ENCODE peak calls at places on chromosomes 6 and 20, in seven cellular contexts. G is ovary, U is GM23338, I is RWPE1, N is progenitor cell of endocrine pancreas, Z is testis, F is lower leg skin. T is an unnamed sample.

GRCh38 chr20:34060970-34061369 is 51.1 kb downstream of the EIF2S2 start:
- DNase-seq in Z (no peak), F (no peak), G (no peak), N (no peak), I (no peak), U (no peak), T (no peak)

GRCh38 chr6:54935739-54936138 is 89.2 kb downstream of the FAM83B start:
- DNase-seq in U (peak), Z (no peak), G (no peak), F (no peak), N (no peak), I (peak), T (no peak)

GRCh38 chr6:21539621-21540100 is 53.9 kb upstream of the SOX4 start:
- DNase-seq in F (no peak), Z (no peak), U (no peak), G (no peak), N (no peak), I (no peak), T (no peak)

GRCh38 chr20:41001497-41001896 is 27.1 kb upstream of the TOP1 start:
- DNase-seq in N (no peak), Z (no peak), I (no peak), F (no peak), G (no peak), U (no peak), T (no peak)

GRCh38 chr20:44038681-44039123 is 124.0 kb downstream of the TOX2 start:
- DNase-seq in I (no peak), Z (no peak), N (no peak), U (no peak), F (no peak), G (no peak), T (no peak)

GRCh38 chr6:132962936-132963579 is 148.7 kb downstream of the RPS12 start:
- DNase-seq in F (peak), U (peak), Z (peak), I (peak), G (peak), N (peak), T (peak)

GRCh38 chr6:161542581-161542980 is 268.7 kb upstream of the AGPAT4 start:
- DNase-seq in G (no peak), I (no peak), Z (no peak), U (no peak), F (no peak), N (no peak), T (no peak)

GRCh38 chr6:27505209-27506027 is 32.5 kb upstream of the ZNF184 start:
- DNase-seq in G (peak), I (peak), N (no peak), F (peak), Z (peak), U (peak), T (no peak)

GRCh38 chr6:119348308-119349040 is 1.1 kb downstream of the MAN1A1 start:
- DNase-seq in I (peak), G (peak), Z (peak), N (peak), U (peak), F (peak), T (no peak)

GRCh38 chr6:1182722-1183521 is 129.0 kb upstream of the FOXQ1 start:
- DNase-seq in N (no peak), U (no peak), I (no peak), Z (no peak), F (no peak), G (no peak), T (no peak)

GRCh38 chr6:80523531-80523970 is 417.1 kb downstream of the BCKDHB start:
- DNase-seq in G (peak), N (no peak), I (no peak), U (peak), F (peak), Z (peak), T (no peak)

GRCh38 chr6:147384737-147385710 is 123.5 kb upstream of the SAMD5 start:
- DNase-seq in U (no peak), Z (no peak), F (no peak), I (no peak), G (no peak), N (no peak), T (no peak)

GRCh38 chr20:12012241-12013222 is 94.8 kb downstream of the BTBD3 start:
- DNase-seq in U (peak), N (no peak), F (no peak), G (no peak), I (peak), Z (peak), T (peak)

GRCh38 chr6:51675551-51676275 is 411.7 kb downstream of the PKHD1 start:
- DNase-seq in U (no peak), I (no peak), Z (no peak), G (no peak), F (no peak), N (no peak), T (no peak)

GRCh38 chr6:158661156-158661555 is 11.3 kb downstream of the SYTL3 start:
- DNase-seq in G (no peak), N (no peak), U (peak), Z (no peak), F (no peak), I (no peak), T (no peak)

GRCh38 chr6:139490482-139490881 is 116.0 kb upstream of the CITED2 start:
- DNase-seq in N (no peak), G (no peak), U (no peak), Z (peak), F (no peak), I (no peak), T (peak)

GRCh38 chr6:52304917-52305316 is 20.4 kb upstream of the MCM3 start:
- DNase-seq in N (no peak), I (no peak), F (no peak), Z (no peak), G (no peak), U (no peak), T (no peak)

GRCh38 chr6:111750753-111751684 is 122.2 kb downstream of the FYN start:
- DNase-seq in F (no peak), Z (no peak), N (no peak), I (no peak), G (no peak), U (peak), T (no peak)

GRCh38 chr6:30730611-30731435 is 10.7 kb downstream of the TUBB start:
- DNase-seq in U (peak), G (peak), Z (peak), F (peak), I (peak), N (peak), T (peak)

GRCh38 chr20:34705383-34706021 is 1.4 kb downstream of the TP53INP2 start:
- DNase-seq in I (peak), N (no peak), F (no peak), G (peak), U (peak), Z (peak), T (peak)

GRCh38 chr20:57811373-57812020 is 101.7 kb upstream of the PMEPA1 start:
- DNase-seq in F (no peak), G (no peak), N (no peak), Z (no peak), U (peak), I (no peak), T (peak)

GRCh38 chr6:38348366-38348765 is 291.4 kb downstream of the BTBD9 start:
- DNase-seq in G (no peak), I (no peak), Z (peak), F (no peak), U (no peak), N (no peak), T (no peak)

GRCh38 chr20:875115-875514 is 41.0 kb downstream of the ANGPT4 start:
- DNase-seq in Z (no peak), G (no peak), N (no peak), F (no peak), U (no peak), I (no peak), T (no peak)

GRCh38 chr6:48027704-48028435 is 83.1 kb downstream of the PTCHD4 start:
- DNase-seq in I (no peak), F (no peak), N (no peak), U (no peak), Z (no peak), G (no peak), T (no peak)

GRCh38 chr20:50953821-50954220 is 4.5 kb downstream of the DPM1 start:
- DNase-seq in U (no peak), Z (no peak), F (no peak), N (no peak), G (no peak), I (no peak), T (no peak)

GRCh38 chr6:124029535-124029934 is 225.9 kb downstream of the NKAIN2 start:
- DNase-seq in F (no peak), N (no peak), Z (no peak), U (peak), I (no peak), G (no peak), T (no peak)

GRCh38 chr20:49712918-49713778 is 530 bp downstream of the B4GALT5 start:
- DNase-seq in N (peak), U (peak), F (peak), I (peak), G (peak), Z (peak), T (peak)

GRCh38 chr6:152529364-152529763 is 107.8 kb downstream of the SYNE1 start:
- DNase-seq in N (no peak), Z (no peak), U (no peak), I (no peak), G (no peak), F (no peak), T (no peak)

GRCh38 chr20:62900052-62900691 is 26.1 kb downstream of the DIDO1 start:
- DNase-seq in I (peak), F (peak), N (peak), Z (peak), U (peak), G (peak), T (peak)

GRCh38 chr20:56414842-56415765 is 3.0 kb downstream of the CASS4 start:
- DNase-seq in I (no peak), F (peak), U (no peak), N (no peak), G (no peak), Z (no peak), T (no peak)

GRCh38 chr6:122180132-122180531 is 219.3 kb upstream of the HSF2 start:
- DNase-seq in I (no peak), Z (no peak), N (no peak), F (no peak), U (no peak), G (no peak), T (no peak)

GRCh38 chr20:63172726-63173125 is 43.2 kb downstream of the YTHDF1 start:
- DNase-seq in I (no peak), F (no peak), Z (no peak), N (no peak), U (peak), G (no peak), T (no peak)

GRCh38 chr6:12431023-12431422 is 140.9 kb downstream of the EDN1 start:
- DNase-seq in F (no peak), I (no peak), N (no peak), Z (no peak), U (peak), G (no peak), T (no peak)

GRCh38 chr20:31595654-31596411 is 9.3 kb upstream of the ID1 start:
- DNase-seq in F (peak), Z (peak), I (peak), G (peak), U (peak), N (no peak), T (peak)

GRCh38 chr6:63496388-63496804 is 75.9 kb upstream of the LOC128125822 start:
- DNase-seq in I (no peak), Z (no peak), N (no peak), G (no peak), F (no peak), U (no peak), T (no peak)

GRCh38 chr20:2800590-2801458 is at the start of gene CPXM1:
- DNase-seq in I (no peak), G (no peak), U (peak), F (peak), Z (no peak), N (peak), T (no peak)

GRCh38 chr20:2798095-2798805 is 2.2 kb downstream of the CPXM1 start:
- DNase-seq in I (no peak), Z (no peak), N (no peak), G (no peak), F (peak), U (no peak), T (no peak)

GRCh38 chr20:2799688-2800589 is 488 bp downstream of the CPXM1 start:
- DNase-seq in F (peak), Z (no peak), N (no peak), U (peak), G (no peak), I (no peak), T (no peak)

GRCh38 chr20:2798814-2799213 is 1.6 kb downstream of the CPXM1 start:
- DNase-seq in U (peak), G (no peak), N (no peak), I (no peak), Z (no peak), F (peak), T (no peak)

DNA sequence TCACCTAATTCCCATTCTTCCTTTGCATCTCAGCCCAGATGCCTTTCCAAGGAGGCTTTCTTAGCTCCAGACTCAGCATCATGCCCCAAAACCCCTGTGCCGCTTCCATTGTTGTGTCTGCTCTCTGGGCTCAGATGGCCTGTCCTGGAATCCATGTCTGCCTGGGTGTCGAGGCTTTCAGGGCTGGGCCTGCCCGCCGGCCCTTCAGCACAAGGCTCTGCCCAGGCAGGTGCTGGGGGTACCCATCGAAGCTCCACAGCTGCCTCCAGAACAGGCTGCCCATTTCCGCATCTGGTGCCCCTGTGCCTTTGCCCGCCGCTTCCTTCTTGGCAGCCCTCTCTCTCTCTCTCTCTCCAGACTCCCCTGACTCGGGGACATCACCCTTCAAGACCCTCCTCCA is 1.2 kb downstream of the CPXM1 start:
- DNase-seq in N (no peak), I (no peak), F (no peak), G (no peak), Z (no peak), U (peak), T (no peak)
- TF ChIP-seq CTCF in N (no peak), I (no peak), F (no peak), G (no peak), Z (no peak), U (no peak), T (no peak)

DNA sequence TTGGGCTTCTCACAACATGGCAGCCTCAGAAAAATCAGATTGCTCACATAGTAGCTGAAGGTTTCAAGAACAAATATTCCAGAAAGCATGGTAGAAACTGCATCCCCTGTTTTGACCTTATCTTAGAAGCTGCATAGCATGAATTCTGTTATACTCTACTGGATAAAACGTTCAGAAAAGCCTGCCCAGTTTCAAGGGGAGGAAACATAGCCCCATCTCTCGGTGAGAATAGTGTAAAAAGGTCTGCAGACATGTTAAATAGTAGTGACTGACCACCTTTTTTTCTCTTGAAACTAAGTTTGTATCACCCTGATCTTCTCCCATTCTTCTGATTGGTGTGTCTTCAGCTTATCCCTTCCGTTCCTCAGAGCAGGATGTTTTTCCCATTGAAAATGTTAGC is 50.0 kb downstream of the MARCKS start:
- DNase-seq in G (no peak), Z (no peak), N (no peak), U (no peak), I (no peak), F (no peak), T (no peak)
- TF ChIP-seq CTCF in G (no peak), Z (no peak), N (no peak), U (no peak), I (no peak), F (no peak), T (no peak)

GRCh38 chr6:106750146-106750900 is 120.9 kb downstream of the QRSL1 start:
- DNase-seq in N (no peak), I (no peak), G (no peak), Z (no peak), U (no peak), F (no peak), T (no peak)
- TF ChIP-seq CTCF in N (no peak), I (no peak), G (no peak), Z (no peak), U (no peak), F (no peak), T (no peak)

GRCh38 chr6:70395301-70395672 is 18.0 kb upstream of the FAM135A start:
- DNase-seq in G (no peak), I (no peak), F (no peak), Z (no peak), N (no peak), U (peak), T (no peak)

GRCh38 chr6:70398783-70399730 is 14.3 kb upstream of the FAM135A start:
- DNase-seq in Z (no peak), F (no peak), N (no peak), U (no peak), G (no peak), I (peak), T (peak)

GRCh38 chr6:70394518-70395300 is 18.6 kb upstream of the FAM135A start:
- DNase-seq in I (no peak), U (peak), F (no peak), N (no peak), G (no peak), Z (no peak), T (peak)

GRCh38 chr6:70396796-70397729 is 16.2 kb upstream of the FAM135A start:
- DNase-seq in U (no peak), F (no peak), I (peak), Z (no peak), G (no peak), N (no peak), T (no peak)

DNA sequence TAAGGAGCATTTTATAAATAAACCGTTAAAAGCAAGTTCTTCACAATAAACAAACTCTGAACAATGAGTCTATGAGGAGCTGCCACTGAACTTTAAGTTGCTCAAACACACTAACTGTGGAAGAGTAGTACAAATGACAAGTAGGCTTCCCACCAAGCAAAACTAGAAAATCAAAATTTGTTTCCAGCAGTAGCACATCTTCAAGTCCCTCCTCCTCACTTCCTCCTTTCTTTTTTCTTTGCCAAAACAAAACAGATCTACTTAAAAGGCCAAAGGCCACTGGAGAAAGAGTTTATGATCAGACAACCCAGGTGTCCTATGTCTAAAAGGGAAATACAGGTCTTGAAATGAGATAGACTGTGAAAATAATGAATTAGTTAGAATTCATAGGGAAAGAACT is 17.1 kb upstream of the FAM135A start:
- DNase-seq in I (no peak), F (no peak), U (no peak), N (no peak), G (no peak), Z (no peak), T (no peak)
- TF ChIP-seq CTCF in I (no peak), F (no peak), U (no peak), N (no peak), G (no peak), Z (no peak), T (no peak)

GRCh38 chr20:32902456-32903420 is 44.0 kb downstream of the EFCAB8 start:
- DNase-seq in F (no peak), U (peak), I (peak), N (peak), G (no peak), Z (peak), T (peak)
- TF ChIP-seq CTCF in F (no peak), U (peak), I (peak), N (peak), G (no peak), Z (peak), T (peak)

GRCh38 chr6:130037207-130037811 is 18.9 kb downstream of the L3MBTL3 start:
- DNase-seq in N (no peak), Z (no peak), U (peak), I (no peak), G (no peak), F (no peak), T (no peak)
- TF ChIP-seq CTCF in N (peak), Z (peak), U (peak), I (peak), G (no peak), F (no peak), T (no peak)

GRCh38 chr6:89239338-89239737 is 22.2 kb upstream of the GABRR1 start:
- DNase-seq in I (no peak), F (no peak), G (no peak), Z (no peak), U (peak), N (no peak), T (no peak)
- TF ChIP-seq CTCF in I (no peak), F (no peak), G (no peak), Z (no peak), U (peak), N (peak), T (no peak)

T was measured in lung.